ENCODE peak calls at places on chromosome 10, in four cellular contexts. J, G, V and P are unnamed samples.

GRCh38 chr10:19531324-19531723 is 284.9 kb upstream of the PLXDC2 start:
- DNase-seq in J (no peak), G (no peak), V (no peak), P (no peak)

GRCh38 chr10:129901389-129902045 is 62.6 kb downstream of the EBF3 start:
- DNase-seq in J (no peak), G (no peak), V (no peak), P (no peak)

GRCh38 chr10:7955446-7955845 is 99.0 kb upstream of the GATA3 start:
- DNase-seq in J (no peak), G (no peak), V (no peak), P (no peak)

GRCh38 chr10:37948210-37948609 is 28.2 kb downstream of the ZNF25 start:
- DNase-seq in J (no peak), G (no peak), V (no peak), P (no peak)

GRCh38 chr10:1425886-1426285 is 311.4 kb downstream of the ADARB2 start:
- DNase-seq in J (no peak), G (no peak), V (no peak), P (no peak)

GRCh38 chr10:520402-520787 is 169.1 kb downstream of the DIP2C start:
- DNase-seq in J (no peak), G (peak; percentile 34), V (peak; percentile 31), P (peak; percentile 17)

GRCh38 chr10:89278034-89278535 is 23.8 kb upstream of the IFIT2 start:
- DNase-seq in J (no peak), G (peak; percentile 99), V (no peak), P (no peak)

GRCh38 chr10:69936091-69936490 is 116.6 kb upstream of the MACROH2A2 start:
- DNase-seq in J (no peak), G (peak; percentile 23), V (no peak), P (no peak)

GRCh38 chr10:112746329-112746728 is 203.7 kb upstream of the TCF7L2 start:
- DNase-seq in J (no peak), G (no peak), V (peak; percentile 87), P (no peak)

GRCh38 chr10:71740069-71740468 is 20.5 kb upstream of the C10orf105 start:
- DNase-seq in J (no peak), G (peak; percentile 61), V (no peak), P (no peak)

GRCh38 chr10:108591417-108591816 is 1331.9 kb downstream of the XPNPEP1 start:
- DNase-seq in J (no peak), G (no peak), V (no peak), P (no peak)

GRCh38 chr10:86888585-86889381 is 68.6 kb downstream of the MMRN2 start:
- DNase-seq in J (no peak), G (peak; percentile 52), V (peak; percentile 56), P (no peak)

GRCh38 chr10:89414879-89415821 is 782 bp downstream of the IFIT5 start:
- DNase-seq in J (peak; percentile 68), G (peak; percentile 46), V (peak; percentile 22), P (no peak)

GRCh38 chr10:71608863-71609768 is 110.5 kb downstream of the C10orf105 start:
- DNase-seq in J (peak; percentile 88), G (peak; percentile 80), V (peak; percentile 89), P (no peak)

GRCh38 chr10:60429084-60429849 is 39.6 kb upstream of the ANK3 start:
- DNase-seq in J (no peak), G (peak; percentile 52), V (no peak), P (no peak)

GRCh38 chr10:96017227-96017687 is 26.1 kb upstream of the CCNJ start:
- DNase-seq in J (no peak), G (peak; percentile 73), V (peak; percentile 76), P (peak; percentile 81)

GRCh38 chr10:119284679-119285096 is 77.3 kb downstream of the GRK5 start:
- DNase-seq in J (peak; percentile 30), G (no peak), V (peak; percentile 36), P (peak; percentile 42)

GRCh38 chr10:6364283-6364682 is 161.6 kb downstream of the PFKFB3 start:
- DNase-seq in J (no peak), G (no peak), V (no peak), P (no peak)

GRCh38 chr10:16967000-16967865 is 150.0 kb upstream of the RSU1 start:
- DNase-seq in J (no peak), G (peak; percentile 90), V (no peak), P (no peak)

GRCh38 chr10:29471483-29471859 is 163.3 kb downstream of the SVIL start:
- DNase-seq in J (no peak), G (peak; percentile 91), V (no peak), P (no peak)

GRCh38 chr10:80468806-80469421 is 14.8 kb downstream of the TSPAN14 start:
- DNase-seq in J (no peak), G (no peak), V (no peak), P (peak; percentile 64)

GRCh38 chr10:10684972-10685371 is 332.7 kb upstream of the CELF2 start:
- DNase-seq in J (no peak), G (no peak), V (no peak), P (no peak)

GRCh38 chr10:6059506-6059905 is 2.7 kb downstream of the IL2RA start:
- DNase-seq in J (no peak), G (no peak), V (no peak), P (no peak)

GRCh38 chr10:85524001-85524400 is 842.6 kb downstream of the GRID1 start:
- DNase-seq in J (no peak), G (peak; percentile 3), V (peak; percentile 65), P (no peak)

GRCh38 chr10:16902606-16903005 is 85.4 kb upstream of the RSU1 start:
- DNase-seq in J (no peak), G (no peak), V (no peak), P (no peak)

GRCh38 chr10:124517931-124518330 is 56.3 kb downstream of the LHPP start:
- DNase-seq in J (no peak), G (no peak), V (no peak), P (no peak)

GRCh38 chr10:2782265-2782664 is 285.1 kb upstream of the PFKP start:
- DNase-seq in J (no peak), G (no peak), V (no peak), P (no peak)

GRCh38 chr10:52644678-52645434 is 127.7 kb downstream of the MBL2 start:
- DNase-seq in J (no peak), G (peak; percentile 66), V (peak; percentile 66), P (no peak)

GRCh38 chr10:69248117-69248730 is 28.1 kb downstream of the HKDC1 start:
- DNase-seq in J (no peak), G (no peak), V (no peak), P (no peak)

GRCh38 chr10:33245343-33245742 is 89.1 kb downstream of the NRP1 start:
- DNase-seq in J (no peak), G (no peak), V (no peak), P (no peak)

GRCh38 chr10:45592432-45592831 is 80.1 kb downstream of the ZFAND4 start:
- DNase-seq in J (no peak), G (no peak), V (no peak), P (no peak)

GRCh38 chr10:111511751-111512150 is 434.9 kb downstream of the ADRA2A start:
- DNase-seq in J (no peak), G (no peak), V (peak; percentile 43), P (no peak)

GRCh38 chr10:70169661-70170364 is 501 bp downstream of the SAR1A start:
- DNase-seq in J (peak; percentile 45), G (peak; percentile 32), V (no peak), P (no peak)

GRCh38 chr10:5603848-5604170 is 62.6 kb downstream of the ASB13 start:
- DNase-seq in J (peak; percentile 33), G (no peak), V (no peak), P (no peak)

GRCh38 chr10:119652361-119652760 is 1.2 kb downstream of the BAG3 start:
- DNase-seq in J (no peak), G (peak; percentile 80), V (peak; percentile 28), P (no peak)

GRCh38 chr10:5776150-5776880 is 36.9 kb downstream of the GDI2 start:
- DNase-seq in J (no peak), G (peak; percentile 24), V (peak; percentile 62), P (no peak)

GRCh38 chr10:62911210-62911963 is 95.2 kb upstream of the EGR2 start:
- DNase-seq in J (no peak), G (no peak), V (no peak), P (no peak)

GRCh38 chr10:32985781-32986350 is 27.8 kb upstream of the ITGB1 start:
- DNase-seq in J (no peak), G (peak; percentile 97), V (no peak), P (no peak)

GRCh38 chr10:100568937-100569336 is 33.2 kb downstream of the HIF1AN start:
- DNase-seq in J (no peak), G (no peak), V (no peak), P (no peak)

GRCh38 chr10:100567826-100568225 is 32.1 kb downstream of the HIF1AN start:
- DNase-seq in J (no peak), G (no peak), V (no peak), P (no peak)

GRCh38 chr10:100570518-100570865 is 34.7 kb downstream of the HIF1AN start:
- DNase-seq in J (no peak), G (no peak), V (no peak), P (no peak)

GRCh38 chr10:100571069-100571817 is 35.5 kb downstream of the HIF1AN start:
- DNase-seq in J (no peak), G (no peak), V (no peak), P (no peak)

GRCh38 chr10:100569687-100570517 is 34.2 kb downstream of the HIF1AN start:
- DNase-seq in J (no peak), G (no peak), V (peak; percentile 37), P (no peak)
- H3K4me3 ChIP-seq in J (no peak overlapping the region), G (no peak overlapping the region), V (peak overlapping the region; percentile 58), P (no peak overlapping the region)

GRCh38 chr10:73653701-73654100 is 2.1 kb downstream of the SYNPO2L start:
- DNase-seq in J (no peak), G (peak; percentile 87), V (peak; percentile 69), P (peak; percentile 37)
- TF ChIP-seq CTCF in J (no peak), G (peak; percentile 67), V (no peak), P (peak; percentile 61)

GRCh38 chr10:18142151-18142550 is 1.9 kb downstream of the CACNB2 start:
- DNase-seq in J (no peak), G (no peak), V (no peak), P (no peak)
- H3K4me3 ChIP-seq in J (peak overlapping the region; percentile 61), G (no peak overlapping the region), V (peak overlapping the region; percentile 99), P (no peak overlapping the region)

GRCh38 chr10:79268717-79269116 is 78.6 kb upstream of the PPIF start:
- DNase-seq in J (no peak), G (no peak), V (no peak), P (no peak)

GRCh38 chr10:79266092-79266491 is 81.2 kb upstream of the PPIF start:
- DNase-seq in J (no peak), G (no peak), V (no peak), P (no peak)

GRCh38 chr10:79266543-79267312 is 80.5 kb upstream of the PPIF start:
- DNase-seq in J (peak; percentile 86), G (peak; percentile 92), V (no peak), P (no peak)

GRCh38 chr10:79268100-79268670 is 79.1 kb upstream of the PPIF start:
- DNase-seq in J (no peak), G (peak; percentile 56), V (no peak), P (no peak)

DNA sequence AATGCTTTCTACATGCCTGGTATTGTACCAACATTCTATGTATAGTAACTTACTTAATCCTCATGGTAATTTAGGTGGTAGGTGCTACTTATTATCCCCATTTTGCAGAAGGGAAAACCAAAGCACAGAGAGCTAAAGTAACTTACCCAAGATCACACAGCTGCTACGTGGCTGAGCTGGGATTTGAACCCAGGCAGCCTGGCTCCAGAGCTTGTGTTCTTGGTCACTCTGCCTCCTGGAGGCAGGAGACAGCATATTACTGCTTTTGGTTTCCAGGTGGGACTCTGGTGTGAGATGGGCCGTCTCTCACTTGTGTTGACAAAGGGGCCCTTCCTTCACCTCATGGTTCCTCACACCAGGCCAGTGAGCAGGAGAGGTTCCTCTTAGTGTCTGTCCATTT is 79.8 kb upstream of the PPIF start:
- DNase-seq in J (no peak), G (no peak), V (no peak), P (no peak)
- TF ChIP-seq CTCF in J (peak; percentile 8), G (peak; percentile 38), V (no peak), P (no peak)